ENCODE peak calls at places on chromosome 2, in six cellular contexts. C is epithelial cell of proximal tubule; K is aorta; E is GM12865; W is CD8-positive, alpha-beta T cell; X is ovary. A is an unnamed sample.

GRCh38 chr2:231642631-231643493 is 50.2 kb downstream of the TEX44 start:
- DNase-seq in C (peak; percentile 70), K (peak; percentile 96), E (peak; percentile 72), W (no peak), X (peak; percentile 81), A (peak; percentile 36)

GRCh38 chr2:238650536-238650935 is 197.3 kb upstream of the TWIST2 start:
- DNase-seq in C (no peak), K (no peak), E (no peak), W (no peak), X (no peak), A (no peak)

GRCh38 chr2:25742501-25742900 is 69.1 kb upstream of the DTNB start:
- DNase-seq in C (no peak), K (no peak), E (no peak), W (no peak), X (no peak), A (no peak)

GRCh38 chr2:158570869-158571268 is 114.1 kb downstream of the PKP4 start:
- DNase-seq in C (no peak), K (no peak), E (no peak), W (no peak), X (no peak), A (no peak)

GRCh38 chr2:218354850-218355443 is 1.7 kb upstream of the CATIP start:
- DNase-seq in C (no peak), K (no peak), E (no peak), W (no peak), X (no peak), A (no peak)

GRCh38 chr2:24456610-24457556 is 34.2 kb upstream of the NCOA1 start:
- DNase-seq in C (peak; percentile 22), K (peak; percentile 88), E (no peak), W (no peak), X (peak; percentile 80), A (no peak)

GRCh38 chr2:73827018-73827417 is 1.7 kb upstream of the STAMBP start:
- DNase-seq in C (no peak), K (no peak), E (peak; percentile 49), W (no peak), X (no peak), A (peak; percentile 49)

GRCh38 chr2:226692521-226693126 is 107.0 kb downstream of the IRS1 start:
- DNase-seq in C (no peak), K (no peak), E (no peak), W (no peak), X (no peak), A (no peak)

GRCh38 chr2:109339519-109339991 is 210.6 kb downstream of the SH3RF3 start:
- DNase-seq in C (no peak), K (no peak), E (no peak), W (no peak), X (no peak), A (no peak)

DNA sequence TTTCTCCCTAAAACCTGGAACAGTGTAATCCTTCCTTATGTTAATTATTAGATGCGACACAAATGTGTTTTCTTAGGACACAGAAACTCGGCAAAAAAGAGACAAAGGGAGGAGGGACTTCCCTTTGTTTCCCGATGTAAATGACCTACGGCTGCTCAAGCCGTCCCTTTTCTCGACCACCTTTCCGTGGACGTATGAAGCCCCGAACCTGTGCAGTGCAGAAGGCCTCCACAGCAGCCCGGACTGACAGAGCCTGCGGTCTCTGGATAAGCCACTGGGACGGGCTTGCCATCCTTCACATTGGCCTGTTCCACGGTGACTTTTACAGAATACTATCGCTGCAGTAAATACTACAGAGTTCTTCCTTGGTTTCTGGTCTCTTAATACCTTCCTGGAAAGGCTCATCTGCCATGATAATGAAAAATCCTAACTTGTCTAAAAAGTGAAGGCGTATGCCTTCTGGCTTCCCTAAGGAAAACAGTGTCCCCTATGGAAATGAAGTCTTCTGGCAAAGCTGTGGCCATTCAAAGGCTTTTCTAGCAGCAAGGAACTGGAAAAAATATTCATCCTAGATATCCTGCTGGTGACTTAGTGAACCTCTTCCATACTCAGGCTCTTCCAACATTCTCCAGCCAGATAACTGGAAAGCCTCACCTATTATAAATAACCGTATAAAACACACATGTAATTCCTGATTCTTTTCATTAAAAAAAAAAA is 84.9 kb downstream of the RBMS1 start:
- DNase-seq in C (no peak), K (no peak), E (no peak), W (no peak), X (no peak), A (no peak)
- H3K4me3 ChIP-seq in C (peak overlapping the region; percentile 82), K (no peak overlapping the region), E (no peak overlapping the region), W (no peak overlapping the region), X (peak overlapping the region; percentile 78), A (no peak overlapping the region)

DNA sequence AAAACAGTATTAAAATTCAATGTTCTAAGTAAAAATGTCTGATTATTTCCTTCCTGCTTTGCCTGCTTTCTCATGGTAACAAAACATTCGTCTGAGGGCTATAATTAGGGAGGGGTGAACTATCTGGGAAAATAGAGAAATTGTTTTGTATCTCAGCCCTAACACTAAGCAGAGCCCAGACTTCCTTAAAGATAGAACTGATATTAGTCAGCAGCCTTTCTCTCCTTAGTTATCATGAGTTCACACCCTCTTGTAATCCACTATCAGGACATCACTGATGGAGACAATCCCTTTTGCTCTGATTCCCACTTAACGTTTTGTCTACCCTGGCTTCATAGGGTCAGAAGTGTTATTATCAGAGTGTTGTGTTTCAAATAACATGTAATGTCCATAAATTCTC is 701.1 kb upstream of the ZEB2 start:
- DNase-seq in C (no peak), K (no peak), E (no peak), W (no peak), X (no peak), A (no peak)
- H3K4me3 ChIP-seq in C (no peak overlapping the region), K (no peak overlapping the region), E (no peak overlapping the region), W (no peak overlapping the region), X (no peak overlapping the region), A (no peak overlapping the region)

GRCh38 chr2:230179907-230180306 is 39.9 kb downstream of the SP110 start:
- DNase-seq in C (no peak), K (no peak), E (no peak), W (no peak), X (no peak), A (no peak)

GRCh38 chr2:230174466-230174865 is 45.3 kb downstream of the SP110 start:
- DNase-seq in C (no peak), K (no peak), E (no peak), W (no peak), X (no peak), A (no peak)

GRCh38 chr2:230179086-230179485 is 40.7 kb downstream of the SP110 start:
- DNase-seq in C (no peak), K (no peak), E (no peak), W (no peak), X (no peak), A (no peak)

GRCh38 chr2:230172852-230173251 is 46.9 kb downstream of the SP110 start:
- DNase-seq in C (no peak), K (no peak), E (no peak), W (no peak), X (no peak), A (no peak)

DNA sequence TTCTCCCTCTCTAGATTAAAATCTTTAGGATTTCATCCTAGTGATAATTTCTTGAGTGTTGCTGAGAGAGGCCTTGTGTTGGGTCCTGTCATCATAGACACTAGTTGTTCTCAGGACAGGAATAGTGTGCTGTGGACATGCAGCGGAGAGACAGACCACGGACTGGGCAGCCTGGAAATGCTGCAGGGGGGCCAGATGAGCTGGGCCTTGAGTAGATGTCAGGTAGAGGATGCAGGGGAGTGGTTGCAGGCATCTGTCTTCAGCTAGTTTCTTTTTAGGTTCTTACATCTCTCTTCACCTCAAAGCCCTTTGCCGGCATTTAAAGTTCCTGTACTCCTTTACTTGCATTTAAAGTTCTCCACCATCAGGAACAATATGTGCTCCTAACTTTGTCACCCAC is 42.8 kb downstream of the SP110 start:
- DNase-seq in C (no peak), K (no peak), E (no peak), W (no peak), X (no peak), A (no peak)
- H3K4me3 ChIP-seq in C (no peak overlapping the region), K (no peak overlapping the region), E (no peak overlapping the region), W (no peak overlapping the region), X (no peak overlapping the region), A (no peak overlapping the region)

GRCh38 chr2:39306626-39307025 is 62.9 kb upstream of the CDKL4 start:
- DNase-seq in C (no peak), K (no peak), E (no peak), W (no peak), X (no peak), A (no peak)

GRCh38 chr2:39304200-39304599 is 60.4 kb upstream of the CDKL4 start:
- DNase-seq in C (no peak), K (no peak), E (no peak), W (no peak), X (no peak), A (no peak)

GRCh38 chr2:39311469-39311868 is 67.7 kb upstream of the CDKL4 start:
- DNase-seq in C (no peak), K (no peak), E (no peak), W (no peak), X (no peak), A (no peak)

GRCh38 chr2:39304729-39305128 is 61.0 kb upstream of the CDKL4 start:
- DNase-seq in C (no peak), K (no peak), E (no peak), W (no peak), X (no peak), A (no peak)

DNA sequence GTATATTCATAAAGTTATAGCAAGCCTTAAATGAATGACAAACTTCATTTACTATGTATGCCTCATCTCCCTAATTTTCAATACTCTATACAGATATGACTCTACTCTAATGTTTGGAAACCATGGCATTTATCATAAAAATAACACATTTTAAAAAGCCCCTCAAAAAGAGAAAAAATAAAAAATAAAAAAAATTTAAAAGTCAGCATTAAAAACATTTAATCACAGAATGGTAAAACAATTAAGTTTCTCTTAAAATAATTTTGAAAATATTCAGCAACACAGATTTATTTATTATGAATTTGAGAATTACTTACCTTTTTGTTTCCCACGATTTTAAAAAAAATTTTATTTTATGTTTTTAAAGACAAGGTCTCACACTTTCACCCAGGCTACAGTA is 65.0 kb upstream of the CDKL4 start:
- DNase-seq in C (no peak), K (no peak), E (no peak), W (no peak), X (no peak), A (no peak)
- H3K4me3 ChIP-seq in C (no peak overlapping the region), K (no peak overlapping the region), E (no peak overlapping the region), W (no peak overlapping the region), X (no peak overlapping the region), A (no peak overlapping the region)